ENCODE peak calls at places on chromosome 9, in four cellular contexts. N is HepG2, Q is HCT116, C is SK-N-SH. H is an unnamed sample.

GRCh38 chr9:37678789-37679273 is 28.1 kb downstream of the FRMPD1 start:
- DNase-seq in N (peak), Q (peak), C (no peak), H (no peak)

GRCh38 chr9:84397151-84397728 is 56.7 kb upstream of the SLC28A3 start:
- DNase-seq in N (peak), Q (peak), C (peak), H (peak)

GRCh38 chr9:126851286-126851880 is 9.1 kb upstream of the ZBTB34 start:
- DNase-seq in N (no peak), Q (no peak), C (no peak), H (no peak)

GRCh38 chr9:29213374-29214161 is 1640.3 kb upstream of the C9orf72 start:
- DNase-seq in N (no peak), Q (no peak), C (peak), H (no peak)

GRCh38 chr9:97563458-97564135 is 62.1 kb downstream of the TMOD1 start:
- DNase-seq in N (no peak), Q (no peak), C (no peak), H (no peak)

GRCh38 chr9:130390986-130391385 is 53.8 kb upstream of the ASS1 start:
- DNase-seq in N (no peak), Q (no peak), C (no peak), H (no peak)

GRCh38 chr9:35908484-35909125 is 685 bp upstream of the SPAAR start:
- DNase-seq in N (no peak), Q (no peak), C (no peak), H (no peak)

GRCh38 chr9:70030156-70030555 is 13.5 kb upstream of the MAMDC2 start:
- DNase-seq in N (no peak), Q (no peak), C (no peak), H (no peak)

GRCh38 chr9:2255128-2255527 is 240.0 kb downstream of the SMARCA2 start:
- DNase-seq in N (peak), Q (no peak), C (no peak), H (no peak)

GRCh38 chr9:306907-307306 is 92.2 kb downstream of the DOCK8 start:
- DNase-seq in N (peak), Q (no peak), C (no peak), H (no peak)

GRCh38 chr9:86795861-86796497 is 151.3 kb downstream of the GAS1 start:
- DNase-seq in N (no peak), Q (no peak), C (no peak), H (no peak)

GRCh38 chr9:71984388-71985069 is 73.1 kb downstream of the C9orf85 start:
- DNase-seq in N (no peak), Q (no peak), C (no peak), H (no peak)

GRCh38 chr9:17018001-17018491 is 116.8 kb upstream of the CNTLN start:
- DNase-seq in N (no peak), Q (no peak), C (no peak), H (no peak)

GRCh38 chr9:75235632-75236031 is 147.3 kb downstream of the OSTF1 start:
- DNase-seq in N (peak), Q (no peak), C (no peak), H (no peak)

GRCh38 chr9:21499912-21500311 is 17.8 kb upstream of the IFNE start:
- DNase-seq in N (no peak), Q (no peak), C (no peak), H (no peak)

GRCh38 chr9:89477395-89477794 is 20.5 kb downstream of the SEMA4D start:
- DNase-seq in N (no peak), Q (no peak), C (no peak), H (no peak)

GRCh38 chr9:22813520-22813919 is 366.9 kb downstream of the DMRTA1 start:
- DNase-seq in N (peak), Q (no peak), C (peak), H (no peak)

GRCh38 chr9:100409176-100409556 is 17.8 kb upstream of the MSANTD3 start:
- DNase-seq in N (no peak), Q (no peak), C (no peak), H (no peak)

GRCh38 chr9:84669293-84670105 is at the start of gene NTRK2:
- DNase-seq in N (no peak), Q (no peak), C (peak), H (no peak)

GRCh38 chr9:14616188-14616982 is 76.8 kb downstream of the ZDHHC21 start:
- DNase-seq in N (peak), Q (peak), C (peak), H (no peak)

GRCh38 chr9:120032639-120033038 is 547.3 kb downstream of the CDK5RAP2 start:
- DNase-seq in N (no peak), Q (no peak), C (peak), H (no peak)

GRCh38 chr9:23492126-23493002 is 333.7 kb downstream of the ELAVL2 start:
- DNase-seq in N (peak), Q (no peak), C (peak), H (no peak)

GRCh38 chr9:33186457-33187168 is 19.5 kb upstream of the B4GALT1 start:
- DNase-seq in N (no peak), Q (no peak), C (no peak), H (no peak)

GRCh38 chr9:90956026-90956810 is 154.6 kb downstream of the SYK start:
- DNase-seq in N (no peak), Q (no peak), C (no peak), H (no peak)

GRCh38 chr9:22203371-22204138 is 194.4 kb upstream of the CDKN2B start:
- DNase-seq in N (no peak), Q (no peak), C (no peak), H (no peak)

GRCh38 chr9:37105169-37105750 is 15.1 kb upstream of the ZCCHC7 start:
- DNase-seq in N (no peak), Q (no peak), C (no peak), H (no peak)

GRCh38 chr9:3768698-3769458 is 243.1 kb upstream of the RFX3 start:
- DNase-seq in N (no peak), Q (no peak), C (no peak), H (no peak)

GRCh38 chr9:103364753-103365152 is 369.6 kb downstream of the CYLC2 start:
- DNase-seq in N (no peak), Q (no peak), C (no peak), H (no peak)

GRCh38 chr9:125177888-125178287 is 11.7 kb downstream of the PPP6C start:
- DNase-seq in N (no peak), Q (no peak), C (no peak), H (no peak)

GRCh38 chr9:3468407-3469205 is 57.2 kb downstream of the RFX3 start:
- DNase-seq in N (no peak), Q (no peak), C (no peak), H (no peak)

GRCh38 chr9:6708732-6709131 is 49.0 kb upstream of the KDM4C start:
- DNase-seq in N (no peak), Q (peak), C (no peak), H (no peak)

GRCh38 chr9:5817776-5818336 is 15.1 kb downstream of the ERMP1 start:
- DNase-seq in N (peak), Q (peak), C (no peak), H (no peak)

GRCh38 chr9:27638716-27639115 is 65.4 kb upstream of the C9orf72 start:
- DNase-seq in N (no peak), Q (no peak), C (no peak), H (no peak)

GRCh38 chr9:120257483-120257882 is 322.5 kb downstream of the CDK5RAP2 start:
- DNase-seq in N (no peak), Q (no peak), C (no peak), H (no peak)

GRCh38 chr9:121650220-121651013 is 1.0 kb upstream of the DAB2IP start:
- DNase-seq in N (peak), Q (no peak), C (peak), H (no peak)

GRCh38 chr9:10479172-10479571 is 133.6 kb downstream of the PTPRD start:
- DNase-seq in N (peak), Q (no peak), C (peak), H (no peak)

GRCh38 chr9:93003552-93004407 is 54.7 kb upstream of the SUSD3 start:
- DNase-seq in N (peak), Q (peak), C (peak), H (peak)

GRCh38 chr9:18238752-18239151 is 235.2 kb upstream of the ADAMTSL1 start:
- DNase-seq in N (no peak), Q (no peak), C (no peak), H (no peak)

GRCh38 chr9:123396007-123396511 is 40.1 kb downstream of the CRB2 start:
- DNase-seq in N (no peak), Q (no peak), C (no peak), H (no peak)

DNA sequence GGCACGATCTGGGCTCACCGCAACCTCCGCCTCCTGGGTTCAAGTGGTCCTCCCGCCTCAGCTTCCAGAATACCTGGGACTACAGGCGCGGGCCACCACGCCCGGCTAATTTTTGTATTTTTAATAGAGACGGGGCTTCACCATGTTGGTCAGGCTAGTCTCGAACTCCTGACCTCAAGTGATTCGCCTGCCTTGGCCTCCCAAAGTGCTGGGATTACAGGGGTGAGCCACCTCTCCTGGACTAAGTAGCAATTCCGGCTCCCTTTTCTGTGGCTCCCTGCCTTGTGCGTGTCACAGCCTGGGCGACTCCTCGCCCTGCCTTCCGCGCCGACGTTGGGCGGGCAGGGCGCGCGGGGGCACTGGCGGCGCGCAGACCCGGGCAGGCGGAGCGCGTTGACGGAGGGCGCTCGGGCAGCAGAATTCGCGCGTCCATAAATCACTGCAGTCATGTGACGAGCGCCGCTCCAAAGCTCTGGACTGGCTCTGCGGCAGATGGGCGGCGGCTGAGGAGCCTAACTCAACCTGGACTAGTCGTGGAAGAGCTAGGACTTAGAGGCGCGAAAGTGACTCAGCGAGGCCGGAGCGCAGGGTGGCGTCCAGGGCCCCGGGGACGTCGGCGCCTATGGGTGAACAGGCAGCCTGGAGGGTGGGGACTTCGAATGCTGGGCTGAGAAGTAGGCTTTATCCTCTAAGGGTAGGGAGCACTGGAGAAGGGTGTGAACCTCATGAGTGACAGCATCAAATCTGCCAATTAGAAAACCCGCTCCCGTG is 1.4 kb upstream of the CIZ1 start:
- DNase-seq in N (no peak), Q (peak), C (peak), H (no peak)
- TF ChIP-seq JUND in N (no peak), Q (no peak), C (no peak), H (no peak)

GRCh38 chr9:95043826-95044225 is 273.7 kb downstream of the FANCC start:
- DNase-seq in N (no peak), Q (no peak), C (no peak), H (no peak)
- H3K4me3 ChIP-seq in N (no peak), Q (no peak), C (no peak), H (no peak)

GRCh38 chr9:135924628-135925338 is 17.4 kb upstream of the CAMSAP1 start:
- DNase-seq in N (peak), Q (no peak), C (no peak), H (no peak)

GRCh38 chr9:135923508-135923907 is 16.2 kb upstream of the CAMSAP1 start:
- DNase-seq in N (no peak), Q (no peak), C (no peak), H (no peak)

GRCh38 chr9:135927195-135928013 is 20.1 kb upstream of the CAMSAP1 start:
- DNase-seq in N (no peak), Q (no peak), C (no peak), H (no peak)

GRCh38 chr9:135926402-135927194 is 19.3 kb upstream of the CAMSAP1 start:
- DNase-seq in N (no peak), Q (peak), C (no peak), H (no peak)

GRCh38 chr9:135925496-135926133 is 18.3 kb upstream of the CAMSAP1 start:
- DNase-seq in N (no peak), Q (no peak), C (no peak), H (no peak)
- TF ChIP-seq JUND in N (no peak), Q (no peak), C (no peak), H (no peak)

DNA sequence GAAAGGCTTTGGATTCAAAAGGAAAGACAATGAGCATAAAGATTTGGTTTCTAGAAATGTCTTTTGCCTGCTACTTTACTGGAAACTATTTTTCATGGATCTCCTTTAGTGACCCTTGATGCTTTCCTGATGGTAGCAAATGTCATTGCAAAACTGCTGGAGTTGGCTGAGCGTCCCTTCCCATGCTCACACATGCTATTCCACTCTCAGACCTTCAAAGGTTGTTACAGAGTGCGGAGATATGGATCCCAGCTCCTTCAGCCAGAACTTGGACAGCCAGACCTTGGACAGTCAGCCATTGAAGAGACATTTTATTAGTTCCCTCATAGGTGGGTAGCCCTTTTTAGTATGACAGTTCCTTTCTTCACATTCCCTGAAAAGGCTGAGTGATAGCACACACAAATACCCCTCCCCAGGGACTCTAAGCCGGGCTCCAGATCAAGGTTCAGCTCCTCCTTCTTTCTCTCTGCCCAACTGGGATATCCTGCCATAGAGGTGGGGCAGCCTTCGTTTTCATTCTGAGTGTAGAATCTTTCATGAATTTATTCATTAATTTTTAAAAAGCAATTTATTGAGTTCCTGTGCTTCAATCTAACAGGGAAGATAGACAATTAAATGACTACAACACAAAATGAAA is 153.3 kb upstream of the SLC44A1 start:
- DNase-seq in N (peak), Q (no peak), C (no peak), H (no peak)
- H3K4me3 ChIP-seq in N (peak), Q (no peak), C (no peak), H (no peak)

GRCh38 chr9:115615821-115616665 is 498.1 kb upstream of the TNC start:
- DNase-seq in N (no peak), Q (no peak), C (peak), H (no peak)
- TF ChIP-seq JUND in N (no peak), Q (no peak), C (peak), H (no peak)

DNA sequence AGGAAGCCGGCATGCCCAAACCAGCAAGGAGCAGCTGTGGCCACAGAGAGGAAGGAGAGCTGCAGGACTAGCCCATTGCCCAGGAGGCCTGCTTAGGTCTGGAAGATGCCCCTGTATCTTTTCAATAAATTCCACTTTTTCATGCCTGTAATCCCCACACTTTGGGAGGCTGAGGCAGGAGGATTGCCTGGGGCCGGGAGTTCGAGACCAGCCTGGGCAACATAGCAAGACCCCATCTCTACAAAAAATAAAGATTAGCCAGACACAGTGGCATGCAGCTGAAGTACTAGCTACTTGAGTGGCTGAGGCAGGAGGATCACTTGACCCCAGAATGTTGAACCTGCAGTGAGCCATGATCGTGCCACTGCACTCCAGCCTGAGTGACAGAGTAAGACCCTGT is 5.3 kb upstream of the TSC1 start:
- DNase-seq in N (no peak), Q (no peak), C (no peak), H (no peak)
- H3K4me3 ChIP-seq in N (no peak), Q (no peak), C (no peak), H (no peak)

DNA sequence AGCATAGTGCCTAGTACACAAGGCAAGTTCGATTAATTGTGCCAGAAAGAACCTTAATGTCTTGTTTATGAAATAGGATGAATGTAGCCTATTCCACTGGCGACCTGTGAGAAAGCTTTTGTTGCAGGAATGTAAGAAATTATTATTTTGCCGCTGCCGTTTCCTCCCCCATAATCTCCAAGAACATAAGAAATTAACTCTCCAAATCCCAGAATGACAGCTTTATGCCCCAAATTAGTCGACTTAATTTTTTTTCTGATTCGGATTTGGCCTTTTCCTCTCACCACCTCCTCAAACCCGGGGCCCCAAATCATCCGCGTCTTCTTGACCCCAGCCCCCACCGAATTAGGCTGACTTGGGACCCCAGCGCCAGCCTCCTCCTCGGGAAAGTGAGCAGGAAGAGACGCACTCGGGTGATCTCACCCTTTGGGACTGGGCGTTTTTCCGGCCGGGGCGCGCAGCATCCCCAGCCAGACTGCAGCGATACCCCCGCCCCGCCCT is 685 bp upstream of the SPTAN1 start:
- DNase-seq in N (no peak), Q (no peak), C (no peak), H (no peak)
- TF ChIP-seq JUND in N (no peak), Q (no peak), C (no peak), H (no peak)

GRCh38 chr9:117703538-117703937 is 665 bp upstream of the TLR4 start:
- DNase-seq in N (no peak), Q (no peak), C (no peak), H (no peak)
- H3K4me3 ChIP-seq in N (no peak), Q (no peak), C (peak), H (no peak)

GRCh38 chr9:112605518-112605917 is 112.4 kb downstream of the INIP start:
- DNase-seq in N (no peak), Q (no peak), C (no peak), H (peak)
- TF ChIP-seq JUND in N (no peak), Q (no peak), C (no peak), H (no peak)

H was measured in GM12878.